ENCODE peak calls at places on chromosomes 11 and 22, in five cellular contexts. G is NCI-H2081; I is D341Med; E is neural crest cell; V is stimulated activated CD4-positive, alpha-beta T cell treated with anti-CD3 and anti-CD28 coated beads, Interleukin-1b, Interleukin-23, amount 100 ng/mL, for 24 hours. Z is an unnamed sample.

GRCh38 chr11:8987446-8987845 is 16.4 kb downstream of the NRIP3 start:
- DNase-seq in G (no peak), I (no peak), E (no peak), V (no peak), Z (no peak)

GRCh38 chr22:36636916-36637315 is 66.6 kb downstream of the CACNG2 start:
- DNase-seq in G (no peak), I (peak; percentile 89), E (no peak), V (no peak), Z (no peak)

GRCh38 chr11:61577383-61578118 is 3.3 kb downstream of the SYT7 start:
- DNase-seq in G (no peak), I (no peak), E (peak; percentile 34), V (no peak), Z (no peak)

GRCh38 chr11:70322653-70323052 is 52.2 kb downstream of the PPFIA1 start:
- DNase-seq in G (no peak), I (no peak), E (no peak), V (no peak), Z (no peak)

GRCh38 chr11:32420937-32421532 is 14.3 kb downstream of the WT1 start:
- DNase-seq in G (no peak), I (no peak), E (no peak), V (no peak), Z (no peak)

GRCh38 chr22:32775957-32776356 is 25.5 kb upstream of the TIMP3 start:
- DNase-seq in G (no peak), I (no peak), E (no peak), V (no peak), Z (no peak)

GRCh38 chr22:36806824-36807223 is 10.0 kb downstream of the PVALB start:
- DNase-seq in G (no peak), I (no peak), E (no peak), V (no peak), Z (no peak)

GRCh38 chr22:47232197-47232596 is 469.7 kb downstream of the TBC1D22A start:
- DNase-seq in G (no peak), I (no peak), E (no peak), V (no peak), Z (no peak)

GRCh38 chr11:117915672-117916235 is 13.4 kb downstream of the TMPRSS13 start:
- DNase-seq in G (no peak), I (no peak), E (no peak), V (no peak), Z (peak; percentile 32)

GRCh38 chr11:61392991-61393595 is 706 bp downstream of the TMEM216 start:
- DNase-seq in G (no peak), I (peak; percentile 55), E (no peak), V (no peak), Z (no peak)

GRCh38 chr22:36433318-36434231 is 45.8 kb upstream of the MYH9 start:
- DNase-seq in G (peak; percentile 88), I (no peak), E (no peak), V (no peak), Z (no peak)

GRCh38 chr11:111392552-111392951 is 13.5 kb upstream of the POU2AF1 start:
- DNase-seq in G (no peak), I (no peak), E (no peak), V (no peak), Z (no peak)

GRCh38 chr22:24325105-24325757 is 54.6 kb downstream of the SPECC1L start:
- DNase-seq in G (no peak), I (peak; percentile 61), E (no peak), V (no peak), Z (no peak)

GRCh38 chr11:77188323-77188911 is 60.4 kb downstream of the MYO7A start:
- DNase-seq in G (peak; percentile 64), I (peak; percentile 85), E (peak; percentile 81), V (peak; percentile 40), Z (peak; percentile 49)

GRCh38 chr22:37659066-37659896 is 758 bp downstream of the PDXP start:
- DNase-seq in G (no peak), I (peak; percentile 72), E (no peak), V (no peak), Z (no peak)

GRCh38 chr11:47440054-47440476 is 8.9 kb downstream of the RAPSN start:
- DNase-seq in G (no peak), I (no peak), E (no peak), V (no peak), Z (no peak)

GRCh38 chr11:122910775-122911174 is 28.2 kb downstream of the JHY start:
- DNase-seq in G (peak; percentile 13), I (no peak), E (no peak), V (no peak), Z (no peak)

GRCh38 chr11:64959498-64959897 is 12.4 kb downstream of the MAJIN start:
- DNase-seq in G (no peak), I (no peak), E (no peak), V (no peak), Z (no peak)

GRCh38 chr11:77411238-77411637 is 62.7 kb downstream of the PAK1 start:
- DNase-seq in G (no peak), I (peak; percentile 48), E (peak; percentile 2), V (no peak), Z (peak; percentile 43)

GRCh38 chr22:45502215-45503070 is at the start of gene FBLN1:
- DNase-seq in G (no peak), I (peak; percentile 83), E (peak; percentile 70), V (no peak), Z (peak; percentile 74)

GRCh38 chr11:120977470-120977869 is 46.4 kb upstream of the TBCEL start:
- DNase-seq in G (no peak), I (no peak), E (no peak), V (no peak), Z (no peak)

GRCh38 chr11:103529217-103529684 is 420.0 kb downstream of the DYNC2H1 start:
- DNase-seq in G (no peak), I (no peak), E (no peak), V (no peak), Z (no peak)

GRCh38 chr11:47863189-47863892 is 15.2 kb upstream of the NUP160 start:
- DNase-seq in G (no peak), I (no peak), E (no peak), V (no peak), Z (no peak)

GRCh38 chr22:33842006-33842354 is 78.3 kb downstream of the LARGE1 start:
- DNase-seq in G (no peak), I (no peak), E (no peak), V (no peak), Z (no peak)

GRCh38 chr11:86208572-86208971 is 36.0 kb upstream of the EED start:
- DNase-seq in G (no peak), I (no peak), E (no peak), V (no peak), Z (no peak)

Z was measured in mesothelial cell of epicardium.